ENCODE peak calls at places on chromosome 4, in ten cellular contexts. G is left lung, C is hepatocyte, J is epithelial cell of proximal tubule, B is GM20000, A is mucosa of descending colon, E is colonic mucosa, O is left ventricle myocardium inferior, P is fibroblast of villous mesenchyme, I is heart left ventricle. M is an unnamed sample.

GRCh38 chr4:8105303-8106100 is 53.1 kb downstream of the ABLIM2 start:
- DNase-seq in G (peak), C (no peak), J (no peak), B (no peak), A (no peak), E (no peak), O (no peak), P (no peak), I (peak), M (no peak)

GRCh38 chr4:86959588-86960500 is 25.0 kb downstream of the AFF1 start:
- DNase-seq in G (no peak), C (no peak), J (no peak), B (no peak), A (no peak), E (no peak), O (no peak), P (no peak), I (no peak), M (no peak)

GRCh38 chr4:185729300-185729912 is 82.6 kb downstream of the SORBS2 start:
- DNase-seq in G (no peak), C (no peak), J (no peak), B (no peak), A (no peak), E (no peak), O (no peak), P (no peak), I (no peak), M (no peak)

GRCh38 chr4:77084019-77084604 is 8.3 kb upstream of the CCNI start:
- DNase-seq in G (no peak), C (no peak), J (no peak), B (no peak), A (no peak), E (no peak), O (no peak), P (no peak), I (no peak), M (no peak)

GRCh38 chr4:176840166-176840565 is 47.4 kb upstream of the VEGFC start:
- DNase-seq in G (no peak), C (no peak), J (no peak), B (no peak), A (no peak), E (no peak), O (no peak), P (peak), I (no peak), M (no peak)

GRCh38 chr4:142435599-142436235 is 410.4 kb downstream of the INPP4B start:
- DNase-seq in G (peak), C (peak), J (no peak), B (no peak), A (peak), E (no peak), O (no peak), P (no peak), I (no peak), M (no peak)

GRCh38 chr4:184447664-184448063 is 26.7 kb downstream of the IRF2 start:
- DNase-seq in G (no peak), C (no peak), J (no peak), B (no peak), A (no peak), E (no peak), O (no peak), P (no peak), I (no peak), M (no peak)

GRCh38 chr4:3252831-3253641 is 4.1 kb downstream of the MSANTD1 start:
- DNase-seq in G (peak), C (no peak), J (no peak), B (no peak), A (no peak), E (no peak), O (peak), P (no peak), I (peak), M (no peak)

GRCh38 chr4:90171491-90171890 is 44.3 kb downstream of the CCSER1 start:
- DNase-seq in G (no peak), C (no peak), J (no peak), B (no peak), A (no peak), E (no peak), O (no peak), P (no peak), I (no peak), M (no peak)

GRCh38 chr4:8310306-8310705 is 40.8 kb downstream of the HTRA3 start:
- DNase-seq in G (peak), C (no peak), J (no peak), B (no peak), A (no peak), E (no peak), O (no peak), P (no peak), I (no peak), M (no peak)

GRCh38 chr4:67106846-67107467 is 438.3 kb downstream of the CENPC start:
- DNase-seq in G (no peak), C (peak), J (no peak), B (no peak), A (no peak), E (no peak), O (no peak), P (no peak), I (no peak), M (no peak)

GRCh38 chr4:113141901-113142346 is 92.5 kb downstream of the ANK2 start:
- DNase-seq in G (no peak), C (peak), J (no peak), B (no peak), A (no peak), E (no peak), O (no peak), P (peak), I (no peak), M (no peak)

GRCh38 chr4:17654701-17655100 is 40.3 kb downstream of the MED28 start:
- DNase-seq in G (no peak), C (no peak), J (no peak), B (no peak), A (no peak), E (no peak), O (no peak), P (no peak), I (no peak), M (no peak)

GRCh38 chr4:98653890-98654867 is 4.2 kb downstream of the TSPAN5 start:
- DNase-seq in G (no peak), C (no peak), J (peak), B (no peak), A (no peak), E (no peak), O (no peak), P (peak), I (no peak), M (no peak)

GRCh38 chr4:169202878-169203277 is 67.9 kb downstream of the SH3RF1 start:
- DNase-seq in G (no peak), C (no peak), J (no peak), B (no peak), A (no peak), E (no peak), O (no peak), P (no peak), I (no peak), M (no peak)

GRCh38 chr4:14184767-14185166 is 557.2 kb upstream of the BOD1L1 start:
- DNase-seq in G (no peak), C (no peak), J (no peak), B (no peak), A (no peak), E (no peak), O (no peak), P (no peak), I (no peak), M (no peak)

GRCh38 chr4:127604949-127605709 is 27.6 kb upstream of the INTU start:
- DNase-seq in G (no peak), C (peak), J (no peak), B (no peak), A (peak), E (no peak), O (no peak), P (peak), I (no peak), M (no peak)

GRCh38 chr4:64882311-64883086 is 473.2 kb upstream of the TECRL start:
- DNase-seq in G (no peak), C (no peak), J (no peak), B (no peak), A (no peak), E (no peak), O (no peak), P (no peak), I (no peak), M (no peak)

GRCh38 chr4:173477016-173477415 is 53.0 kb downstream of the HAND2 start:
- DNase-seq in G (no peak), C (no peak), J (no peak), B (no peak), A (no peak), E (no peak), O (no peak), P (no peak), I (no peak), M (no peak)

GRCh38 chr4:165872443-165873297 is at the start of gene TLL1:
- DNase-seq in G (no peak), C (peak), J (no peak), B (no peak), A (no peak), E (peak), O (no peak), P (peak), I (no peak), M (no peak)

GRCh38 chr4:128915544-128915943 is 106.0 kb downstream of the JADE1 start:
- DNase-seq in G (no peak), C (no peak), J (no peak), B (no peak), A (no peak), E (no peak), O (no peak), P (no peak), I (no peak), M (no peak)

GRCh38 chr4:188854451-188854850 is 715.2 kb downstream of the TRIML1 start:
- DNase-seq in G (no peak), C (no peak), J (no peak), B (no peak), A (no peak), E (no peak), O (no peak), P (peak), I (no peak), M (no peak)

GRCh38 chr4:156378053-156378665 is 424.5 kb upstream of the CTSO start:
- DNase-seq in G (no peak), C (peak), J (peak), B (peak), A (peak), E (peak), O (no peak), P (peak), I (no peak), M (no peak)

GRCh38 chr4:159358226-159358625 is 255.3 kb downstream of the RAPGEF2 start:
- DNase-seq in G (no peak), C (no peak), J (no peak), B (no peak), A (no peak), E (no peak), O (no peak), P (peak), I (no peak), M (no peak)

DNA sequence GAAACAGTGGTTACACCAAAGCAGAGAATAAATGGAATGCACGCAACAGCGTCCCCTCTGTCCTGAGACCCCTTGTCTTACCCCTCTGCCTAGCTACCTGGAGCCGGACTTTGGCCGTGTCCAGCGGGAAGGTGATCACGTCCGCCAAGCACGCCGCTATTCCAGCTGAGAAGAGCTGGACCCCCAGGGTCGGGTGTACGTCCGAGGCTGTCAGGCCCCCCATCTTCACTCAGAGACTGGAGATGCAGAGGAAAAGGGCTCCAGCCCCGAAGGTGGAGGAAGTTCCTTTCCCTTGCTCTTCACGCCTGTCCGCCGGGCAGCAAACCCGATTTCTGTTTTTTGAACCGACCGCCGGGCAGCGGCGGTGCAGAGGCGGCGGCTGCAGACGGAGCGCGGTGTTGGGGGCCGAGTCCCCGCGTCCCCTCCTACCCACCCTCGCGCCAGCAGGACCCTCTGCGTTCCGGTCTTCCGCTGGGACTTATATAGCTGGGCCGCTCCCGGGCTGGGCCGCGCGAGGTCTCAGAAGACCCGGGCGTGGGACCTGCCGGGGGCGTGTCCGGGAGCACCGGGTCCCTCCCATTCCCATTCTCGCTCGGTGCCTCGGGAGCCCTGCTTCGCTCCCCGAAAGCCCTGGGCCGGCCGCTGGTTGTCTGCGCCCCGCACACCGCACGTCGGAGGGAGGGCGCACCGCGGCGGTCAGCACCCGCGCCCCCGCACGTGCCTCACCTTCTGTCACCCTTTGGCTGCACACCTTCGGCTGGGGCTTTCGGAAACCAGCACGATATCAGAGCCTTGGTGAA is at the start of gene UCP1:
- DNase-seq in G (peak), C (peak), J (no peak), B (peak), A (peak), E (peak), O (peak), P (no peak), I (no peak), M (peak)
- TF ChIP-seq CTCF in G (no peak), C (no peak), J (no peak), B (no peak), A (no peak), E (no peak), O (no peak), P (no peak), I (no peak), M (no peak)

DNA sequence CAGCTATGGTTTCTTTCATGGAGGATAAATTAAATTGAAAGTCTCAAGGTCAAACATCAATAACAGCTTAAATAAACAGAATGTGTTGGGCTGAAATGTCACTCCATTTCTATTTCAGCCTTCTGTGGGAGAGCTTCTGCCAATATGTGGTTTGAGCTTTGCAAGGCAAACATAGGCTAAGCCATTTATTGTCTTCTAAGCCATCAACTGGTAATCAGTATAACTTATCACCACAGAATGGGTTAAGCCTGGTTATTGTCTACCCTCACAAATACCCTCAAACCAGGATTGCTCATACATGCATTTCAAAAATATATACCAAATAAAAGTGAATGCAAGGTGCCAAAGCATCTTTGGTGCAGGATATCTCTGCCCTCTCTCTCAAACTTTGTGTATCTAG is 52.7 kb downstream of the GABRB1 start:
- DNase-seq in G (no peak), C (no peak), J (no peak), B (no peak), A (no peak), E (no peak), O (no peak), P (no peak), I (no peak), M (no peak)
- TF ChIP-seq CTCF in G (no peak), C (no peak), J (no peak), B (no peak), A (no peak), E (no peak), O (no peak), P (no peak), I (no peak), M (no peak)

DNA sequence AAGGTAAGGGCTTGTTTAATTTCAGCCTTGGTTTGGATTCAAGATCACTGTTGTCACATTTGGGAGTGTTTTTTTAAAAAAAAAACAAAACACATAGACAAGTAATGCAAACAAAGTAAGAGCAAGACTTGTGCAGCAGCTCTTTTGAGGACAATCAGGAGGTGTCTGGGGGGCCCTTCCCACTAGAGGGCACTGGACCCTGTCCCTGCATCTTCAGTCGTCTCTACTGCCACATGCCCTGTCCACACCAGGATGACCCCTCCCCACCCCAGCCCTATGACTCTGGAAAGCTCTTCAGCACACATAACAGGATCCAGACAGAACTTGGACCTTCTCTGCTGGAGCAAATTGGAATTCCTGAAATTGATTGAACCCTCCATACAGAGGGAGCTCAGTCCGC is 71.0 kb downstream of the USP46 start:
- DNase-seq in G (no peak), C (peak), J (no peak), B (peak), A (peak), E (no peak), O (peak), P (peak), I (no peak), M (no peak)
- TF ChIP-seq CTCF in G (no peak), C (peak), J (peak), B (peak), A (no peak), E (no peak), O (peak), P (peak), I (peak), M (no peak)

DNA sequence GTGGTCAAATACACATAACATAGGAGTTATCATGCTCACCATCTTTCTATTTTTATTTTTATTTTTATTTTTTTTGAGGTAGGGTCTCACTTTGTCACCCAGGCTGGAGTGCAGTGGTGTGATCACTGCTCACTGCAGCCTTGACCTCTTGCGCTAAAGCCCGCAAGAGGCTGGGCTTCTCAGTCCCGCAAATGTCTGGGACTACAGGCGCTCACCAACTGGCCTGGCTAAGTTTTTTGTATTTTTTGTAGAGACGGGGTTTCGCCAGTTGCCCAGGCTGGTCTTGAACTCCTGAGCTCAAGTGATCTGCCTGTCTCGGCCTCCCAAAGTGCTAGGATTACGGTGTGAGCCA is 295 bp upstream of the TLR10 start:
- DNase-seq in G (no peak), C (no peak), J (no peak), B (no peak), A (no peak), E (no peak), O (no peak), P (no peak), I (no peak), M (no peak)
- TF ChIP-seq CTCF in G (no peak), C (no peak), J (no peak), B (no peak), A (no peak), E (no peak), O (no peak), P (no peak), I (no peak), M (no peak)

GRCh38 chr4:84470204-84470785 is 28.8 kb downstream of the NKX6-1 start:
- DNase-seq in G (no peak), C (no peak), J (no peak), B (no peak), A (no peak), E (no peak), O (no peak), P (peak), I (no peak), M (no peak)
- TF ChIP-seq CTCF in G (no peak), C (no peak), J (no peak), B (no peak), A (no peak), E (no peak), O (no peak), P (peak), I (no peak), M (no peak)

GRCh38 chr4:81736324-81736723 is 264.6 kb upstream of the RASGEF1B start:
- DNase-seq in G (no peak), C (no peak), J (no peak), B (no peak), A (no peak), E (no peak), O (no peak), P (no peak), I (no peak), M (no peak)
- TF ChIP-seq CTCF in G (no peak), C (no peak), J (no peak), B (peak), A (no peak), E (no peak), O (peak), P (no peak), I (no peak), M (no peak)

GRCh38 chr4:88729146-88729755 is 31.6 kb upstream of the NAP1L5 start:
- DNase-seq in G (no peak), C (no peak), J (no peak), B (no peak), A (no peak), E (no peak), O (no peak), P (no peak), I (no peak), M (no peak)
- TF ChIP-seq CTCF in G (no peak), C (no peak), J (no peak), B (no peak), A (no peak), E (no peak), O (no peak), P (no peak), I (no peak), M (no peak)

GRCh38 chr4:88823058-88823919 is 125.7 kb upstream of the NAP1L5 start:
- DNase-seq in G (peak), C (peak), J (peak), B (peak), A (peak), E (peak), O (peak), P (peak), I (peak), M (no peak)

GRCh38 chr4:88831063-88831462 is 133.4 kb upstream of the NAP1L5 start:
- DNase-seq in G (no peak), C (no peak), J (no peak), B (no peak), A (peak), E (peak), O (no peak), P (no peak), I (no peak), M (no peak)

GRCh38 chr4:88827442-88827841 is 129.8 kb upstream of the NAP1L5 start:
- DNase-seq in G (no peak), C (no peak), J (no peak), B (no peak), A (no peak), E (no peak), O (no peak), P (no peak), I (no peak), M (no peak)

GRCh38 chr4:88830576-88830975 is 132.9 kb upstream of the NAP1L5 start:
- DNase-seq in G (no peak), C (no peak), J (no peak), B (no peak), A (no peak), E (no peak), O (no peak), P (no peak), I (no peak), M (no peak)

GRCh38 chr4:88828846-88829245 is 131.2 kb upstream of the NAP1L5 start:
- DNase-seq in G (no peak), C (no peak), J (no peak), B (no peak), A (no peak), E (no peak), O (no peak), P (peak), I (no peak), M (no peak)
- TF ChIP-seq CTCF in G (no peak), C (no peak), J (no peak), B (no peak), A (no peak), E (no peak), O (no peak), P (no peak), I (no peak), M (no peak)

M was measured in activated B cell treated with CpG ODN at 0.5 μM for 24 hours.